ENCODE peak calls at places on chromosomes 5 and 9, in eight cellular contexts. One of them, this sample, is unnamed. For H3K4me1, the result is how much of the 10 kb centered on the place peaks cover.

GRCh38 chr5:31106742-31107546 is 86.5 kb upstream of the CDH6 start:
- DNase-seq in upper lobe of left lung: no peak
- DNase-seq in sigmoid colon: no peak
- DNase-seq in stomach: no peak
- DNase-seq in tibial nerve: no peak
- DNase-seq in suprapubic skin: no peak
- DNase-seq in ovary: no peak
- DNase-seq in K562: no peak
- DNase-seq in this sample: no peak

GRCh38 chr9:121860744-121861143 is 209.3 kb downstream of the DAB2IP start:
- DNase-seq in ovary: peak
- DNase-seq in sigmoid colon: peak
- DNase-seq in K562: no peak
- DNase-seq in suprapubic skin: no peak
- DNase-seq in upper lobe of left lung: no peak
- DNase-seq in stomach: no peak
- DNase-seq in tibial nerve: no peak
- DNase-seq in this sample: no peak

GRCh38 chr9:37036237-37037136 is 2.4 kb upstream of the PAX5 start:
- DNase-seq in sigmoid colon: no peak
- DNase-seq in tibial nerve: peak
- DNase-seq in upper lobe of left lung: peak
- DNase-seq in ovary: peak
- DNase-seq in stomach: peak
- DNase-seq in suprapubic skin: no peak
- DNase-seq in K562: no peak
- DNase-seq in this sample: peak

GRCh38 chr5:135476615-135477493 is 24.7 kb upstream of the TIFAB start:
- DNase-seq in K562: peak
- DNase-seq in tibial nerve: no peak
- DNase-seq in suprapubic skin: peak
- DNase-seq in stomach: peak
- DNase-seq in upper lobe of left lung: no peak
- DNase-seq in sigmoid colon: no peak
- DNase-seq in ovary: no peak
- DNase-seq in this sample: no peak

GRCh38 chr9:77163889-77164288 is 13.4 kb upstream of the VPS13A start:
- DNase-seq in K562: no peak
- DNase-seq in upper lobe of left lung: no peak
- DNase-seq in suprapubic skin: no peak
- DNase-seq in sigmoid colon: no peak
- DNase-seq in tibial nerve: no peak
- DNase-seq in ovary: no peak
- DNase-seq in stomach: no peak
- DNase-seq in this sample: no peak

GRCh38 chr5:109027983-109028607 is 280.4 kb downstream of the FER start:
- DNase-seq in ovary: no peak
- DNase-seq in K562: no peak
- DNase-seq in sigmoid colon: no peak
- DNase-seq in tibial nerve: no peak
- DNase-seq in upper lobe of left lung: no peak
- DNase-seq in stomach: no peak
- DNase-seq in suprapubic skin: no peak
- DNase-seq in this sample: no peak

GRCh38 chr5:120615967-120616645 is 152.0 kb downstream of the PRR16 start:
- DNase-seq in stomach: no peak
- DNase-seq in ovary: no peak
- DNase-seq in sigmoid colon: no peak
- DNase-seq in upper lobe of left lung: no peak
- DNase-seq in suprapubic skin: no peak
- DNase-seq in tibial nerve: no peak
- DNase-seq in K562: no peak
- DNase-seq in this sample: no peak

GRCh38 chr9:27701664-27702063 is 128.4 kb upstream of the C9orf72 start:
- DNase-seq in K562: no peak
- DNase-seq in suprapubic skin: no peak
- DNase-seq in sigmoid colon: no peak
- DNase-seq in upper lobe of left lung: no peak
- DNase-seq in stomach: no peak
- DNase-seq in ovary: no peak
- DNase-seq in tibial nerve: peak
- DNase-seq in this sample: peak

GRCh38 chr9:14768561-14769234 is 46.2 kb upstream of the CER1 start:
- DNase-seq in stomach: no peak
- DNase-seq in ovary: no peak
- DNase-seq in upper lobe of left lung: no peak
- DNase-seq in K562: peak
- DNase-seq in tibial nerve: peak
- DNase-seq in suprapubic skin: no peak
- DNase-seq in sigmoid colon: no peak
- DNase-seq in this sample: no peak

GRCh38 chr5:36162810-36163486 is 11.0 kb downstream of the SKP2 start:
- DNase-seq in tibial nerve: no peak
- DNase-seq in suprapubic skin: no peak
- DNase-seq in K562: no peak
- DNase-seq in stomach: no peak
- DNase-seq in upper lobe of left lung: no peak
- DNase-seq in sigmoid colon: no peak
- DNase-seq in ovary: no peak
- DNase-seq in this sample: no peak

GRCh38 chr9:72680593-72681317 is 159.3 kb downstream of the TMC1 start:
- DNase-seq in sigmoid colon: no peak
- DNase-seq in upper lobe of left lung: no peak
- DNase-seq in stomach: no peak
- DNase-seq in suprapubic skin: no peak
- DNase-seq in ovary: no peak
- DNase-seq in K562: no peak
- DNase-seq in tibial nerve: no peak
- DNase-seq in this sample: no peak

GRCh38 chr5:91296691-91297143 is 86.4 kb downstream of the ARRDC3 start:
- DNase-seq in upper lobe of left lung: peak
- DNase-seq in sigmoid colon: peak
- DNase-seq in ovary: no peak
- DNase-seq in suprapubic skin: peak
- DNase-seq in stomach: peak
- DNase-seq in K562: no peak
- DNase-seq in tibial nerve: peak
- DNase-seq in this sample: no peak

GRCh38 chr5:134590992-134591659 is 41.5 kb downstream of the SAR1B start:
- DNase-seq in suprapubic skin: no peak
- DNase-seq in K562: no peak
- DNase-seq in sigmoid colon: no peak
- DNase-seq in ovary: no peak
- DNase-seq in stomach: peak
- DNase-seq in upper lobe of left lung: no peak
- DNase-seq in tibial nerve: no peak
- DNase-seq in this sample: peak

GRCh38 chr9:73869261-73869660 is 627.9 kb upstream of the RORB start:
- DNase-seq in stomach: peak
- DNase-seq in upper lobe of left lung: no peak
- DNase-seq in sigmoid colon: no peak
- DNase-seq in suprapubic skin: no peak
- DNase-seq in K562: peak
- DNase-seq in ovary: no peak
- DNase-seq in tibial nerve: no peak
- DNase-seq in this sample: peak

GRCh38 chr9:74078647-74079046 is 418.5 kb upstream of the RORB start:
- DNase-seq in K562: no peak
- DNase-seq in stomach: no peak
- DNase-seq in suprapubic skin: no peak
- DNase-seq in ovary: no peak
- DNase-seq in upper lobe of left lung: no peak
- DNase-seq in sigmoid colon: no peak
- DNase-seq in tibial nerve: no peak
- DNase-seq in this sample: no peak

GRCh38 chr5:112221118-112221517 is 198.0 kb downstream of the EPB41L4A start:
- DNase-seq in K562: no peak
- DNase-seq in stomach: no peak
- DNase-seq in suprapubic skin: no peak
- DNase-seq in upper lobe of left lung: no peak
- DNase-seq in sigmoid colon: no peak
- DNase-seq in tibial nerve: no peak
- DNase-seq in ovary: no peak
- DNase-seq in this sample: peak

GRCh38 chr9:127508901-127509260 is 57.6 kb downstream of the LRSAM1 start:
- DNase-seq in ovary: peak
- DNase-seq in suprapubic skin: no peak
- DNase-seq in K562: no peak
- DNase-seq in sigmoid colon: no peak
- DNase-seq in stomach: no peak
- DNase-seq in tibial nerve: no peak
- DNase-seq in upper lobe of left lung: peak
- DNase-seq in this sample: no peak

GRCh38 chr9:136944094-136944518 is 432 bp downstream of the FBXW5 start:
- DNase-seq in K562: no peak
- DNase-seq in upper lobe of left lung: no peak
- DNase-seq in tibial nerve: no peak
- DNase-seq in stomach: peak
- DNase-seq in suprapubic skin: no peak
- DNase-seq in ovary: no peak
- DNase-seq in sigmoid colon: peak
- DNase-seq in this sample: no peak

GRCh38 chr5:14199902-14200301 is 56.8 kb downstream of the TRIO start:
- DNase-seq in K562: no peak
- DNase-seq in stomach: no peak
- DNase-seq in upper lobe of left lung: no peak
- DNase-seq in tibial nerve: no peak
- DNase-seq in sigmoid colon: no peak
- DNase-seq in suprapubic skin: no peak
- DNase-seq in ovary: peak
- DNase-seq in this sample: peak

GRCh38 chr5:14200312-14200990 is 57.3 kb downstream of the TRIO start:
- DNase-seq in K562: no peak
- DNase-seq in tibial nerve: no peak
- DNase-seq in stomach: no peak
- DNase-seq in ovary: no peak
- DNase-seq in sigmoid colon: no peak
- DNase-seq in upper lobe of left lung: no peak
- DNase-seq in suprapubic skin: no peak
- DNase-seq in this sample: no peak

GRCh38 chr5:14195588-14195987 is 52.4 kb downstream of the TRIO start:
- DNase-seq in sigmoid colon: no peak
- DNase-seq in upper lobe of left lung: no peak
- DNase-seq in suprapubic skin: no peak
- DNase-seq in K562: no peak
- DNase-seq in stomach: no peak
- DNase-seq in tibial nerve: no peak
- DNase-seq in ovary: no peak
- DNase-seq in this sample: no peak

GRCh38 chr5:14193496-14193895 is 50.4 kb downstream of the TRIO start:
- DNase-seq in upper lobe of left lung: no peak
- DNase-seq in tibial nerve: no peak
- DNase-seq in K562: no peak
- DNase-seq in stomach: no peak
- DNase-seq in ovary: no peak
- DNase-seq in suprapubic skin: no peak
- DNase-seq in sigmoid colon: no peak
- DNase-seq in this sample: no peak

DNA sequence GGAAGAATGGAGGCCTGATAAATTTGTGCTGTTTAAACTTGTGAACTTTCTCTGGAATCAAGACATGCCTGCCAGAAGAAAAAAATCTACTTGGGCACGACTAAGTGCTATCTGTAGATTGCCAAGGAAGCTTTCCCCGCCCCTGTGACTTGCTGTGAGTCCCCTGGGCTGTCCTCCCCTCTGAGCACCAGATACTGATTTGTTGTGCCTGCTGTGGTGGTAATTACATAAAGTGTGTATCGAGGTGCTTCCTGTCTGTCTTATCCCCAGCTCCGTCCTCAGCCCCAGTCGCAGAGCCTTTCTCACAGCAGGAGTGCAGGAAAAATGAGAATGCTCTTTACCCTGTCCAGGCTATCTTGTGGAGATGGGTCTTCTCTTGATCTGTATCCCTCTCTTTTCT is 53.9 kb downstream of the TRIO start:
- DNase-seq in upper lobe of left lung: no peak
- DNase-seq in suprapubic skin: no peak
- DNase-seq in sigmoid colon: no peak
- DNase-seq in ovary: no peak
- DNase-seq in stomach: no peak
- DNase-seq in K562: no peak
- DNase-seq in tibial nerve: no peak
- DNase-seq in this sample: no peak
- H3K4me1 ChIP-seq in upper lobe of left lung: under half
- H3K4me1 ChIP-seq in suprapubic skin: under half
- H3K4me1 ChIP-seq in sigmoid colon: under half
- H3K4me1 ChIP-seq in ovary: under half
- H3K4me1 ChIP-seq in stomach: half or more
- H3K4me1 ChIP-seq in K562: under half
- H3K4me1 ChIP-seq in tibial nerve: under half
- H3K4me1 ChIP-seq in this sample: under half

GRCh38 chr5:150113047-150113744 is 26.8 kb upstream of the CSF1R start:
- DNase-seq in sigmoid colon: peak
- DNase-seq in tibial nerve: peak
- DNase-seq in suprapubic skin: peak
- DNase-seq in upper lobe of left lung: peak
- DNase-seq in stomach: peak
- DNase-seq in K562: peak
- DNase-seq in ovary: peak
- DNase-seq in this sample: no peak
- TF ChIP-seq EP300 in sigmoid colon: no peak
- TF ChIP-seq EP300 in tibial nerve: no peak
- TF ChIP-seq EP300 in suprapubic skin: no peak
- TF ChIP-seq EP300 in upper lobe of left lung: no peak
- TF ChIP-seq EP300 in stomach: no peak
- TF ChIP-seq EP300 in K562: no peak
- TF ChIP-seq EP300 in ovary: no peak
- TF ChIP-seq EP300 in this sample: no peak

DNA sequence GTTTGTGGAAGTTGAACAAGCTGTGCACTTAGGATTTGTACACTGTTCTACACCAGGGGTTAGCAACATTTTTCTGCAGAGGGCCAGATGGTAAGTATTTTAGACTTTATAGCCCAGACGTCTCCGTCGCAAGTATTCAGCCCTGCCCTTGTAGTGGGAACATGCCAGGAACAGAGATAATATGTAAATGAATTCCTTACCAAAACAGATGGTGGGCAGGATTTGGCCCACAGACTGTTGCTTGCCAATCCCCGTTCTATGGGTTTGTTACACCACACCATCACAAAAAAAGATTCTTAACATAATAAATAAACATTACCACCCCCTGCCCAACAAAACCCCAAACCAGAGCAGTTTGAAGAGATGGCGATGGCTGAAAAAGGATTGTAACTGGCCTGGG is 74.3 kb downstream of the AMBP start:
- DNase-seq in tibial nerve: peak
- DNase-seq in K562: no peak
- DNase-seq in ovary: peak
- DNase-seq in sigmoid colon: no peak
- DNase-seq in upper lobe of left lung: no peak
- DNase-seq in stomach: peak
- DNase-seq in suprapubic skin: no peak
- DNase-seq in this sample: no peak
- H3K4me3 ChIP-seq in tibial nerve: no peak
- H3K4me3 ChIP-seq in K562: no peak
- H3K4me3 ChIP-seq in ovary: no peak
- H3K4me3 ChIP-seq in sigmoid colon: no peak
- H3K4me3 ChIP-seq in upper lobe of left lung: no peak
- H3K4me3 ChIP-seq in stomach: no peak
- H3K4me3 ChIP-seq in suprapubic skin: no peak
- H3K4me3 ChIP-seq in this sample: no peak

GRCh38 chr5:10488144-10488543 is 46.5 kb downstream of the ROPN1L start:
- DNase-seq in stomach: no peak
- DNase-seq in K562: no peak
- DNase-seq in suprapubic skin: no peak
- DNase-seq in tibial nerve: no peak
- DNase-seq in ovary: no peak
- DNase-seq in sigmoid colon: no peak
- DNase-seq in upper lobe of left lung: no peak
- DNase-seq in this sample: no peak
- H3K4me1 ChIP-seq in stomach: under half
- H3K4me1 ChIP-seq in K562: under half
- H3K4me1 ChIP-seq in suprapubic skin: under half
- H3K4me1 ChIP-seq in tibial nerve: under half
- H3K4me1 ChIP-seq in ovary: under half
- H3K4me1 ChIP-seq in sigmoid colon: under half
- H3K4me1 ChIP-seq in upper lobe of left lung: under half
- H3K4me1 ChIP-seq in this sample: under half

This sample was measured in transverse colon.